ENCODE peak calls at places on chromosomes 2 and 18, in six cellular contexts. One of them, this sample, is unnamed.

GRCh38 chr2:23519334-23519651 is 134.3 kb downstream of the KLHL29 start:
- DNase-seq in body of pancreas: no peak
- DNase-seq in left ventricle myocardium inferior: no peak
- DNase-seq in cardiac muscle cell: no peak
- DNase-seq in hepatocyte: no peak
- DNase-seq in IMR-90: no peak
- DNase-seq in this sample: no peak

GRCh38 chr2:157258520-157259326 is 1.2 kb downstream of the GALNT5 start:
- DNase-seq in body of pancreas: no peak
- DNase-seq in left ventricle myocardium inferior: no peak
- DNase-seq in cardiac muscle cell: no peak
- DNase-seq in hepatocyte: peak; percentile 32
- DNase-seq in IMR-90: no peak
- DNase-seq in this sample: no peak

GRCh38 chr2:179268277-179268935 is 3.8 kb upstream of the SESTD1 start:
- DNase-seq in body of pancreas: no peak
- DNase-seq in left ventricle myocardium inferior: no peak
- DNase-seq in cardiac muscle cell: no peak
- DNase-seq in hepatocyte: no peak
- DNase-seq in IMR-90: peak; percentile 49
- DNase-seq in this sample: no peak

GRCh38 chr2:116057538-116057937 is 1615.1 kb downstream of the DPP10 start:
- DNase-seq in body of pancreas: no peak
- DNase-seq in left ventricle myocardium inferior: no peak
- DNase-seq in cardiac muscle cell: no peak
- DNase-seq in hepatocyte: no peak
- DNase-seq in IMR-90: no peak
- DNase-seq in this sample: no peak

GRCh38 chr2:143900006-143900405 is 619.9 kb downstream of the ZEB2 start:
- DNase-seq in body of pancreas: no peak
- DNase-seq in left ventricle myocardium inferior: no peak
- DNase-seq in cardiac muscle cell: no peak
- DNase-seq in hepatocyte: no peak
- DNase-seq in IMR-90: no peak
- DNase-seq in this sample: no peak

GRCh38 chr18:5457467-5457957 is 86.3 kb downstream of the EPB41L3 start:
- DNase-seq in body of pancreas: no peak
- DNase-seq in left ventricle myocardium inferior: no peak
- DNase-seq in cardiac muscle cell: no peak
- DNase-seq in hepatocyte: no peak
- DNase-seq in IMR-90: no peak
- DNase-seq in this sample: no peak

GRCh38 chr2:218032336-218033171 is 29.8 kb upstream of the TNS1 start:
- DNase-seq in body of pancreas: no peak
- DNase-seq in left ventricle myocardium inferior: no peak
- DNase-seq in cardiac muscle cell: no peak
- DNase-seq in hepatocyte: no peak
- DNase-seq in IMR-90: no peak
- DNase-seq in this sample: no peak

GRCh38 chr2:43459455-43459854 is 136.4 kb downstream of the THADA start:
- DNase-seq in body of pancreas: no peak
- DNase-seq in left ventricle myocardium inferior: no peak
- DNase-seq in cardiac muscle cell: no peak
- DNase-seq in hepatocyte: no peak
- DNase-seq in IMR-90: peak; percentile 74
- DNase-seq in this sample: no peak

GRCh38 chr2:31401580-31401979 is 13.0 kb downstream of the XDH start:
- DNase-seq in body of pancreas: no peak
- DNase-seq in left ventricle myocardium inferior: no peak
- DNase-seq in cardiac muscle cell: no peak
- DNase-seq in hepatocyte: no peak
- DNase-seq in IMR-90: peak; percentile 96
- DNase-seq in this sample: no peak

GRCh38 chr18:49813071-49813320 is 337 bp downstream of the ACAA2 start:
- DNase-seq in body of pancreas: peak; percentile 44
- DNase-seq in left ventricle myocardium inferior: peak; percentile 33
- DNase-seq in cardiac muscle cell: peak; percentile 56
- DNase-seq in hepatocyte: peak; percentile 60
- DNase-seq in IMR-90: peak; percentile 28
- DNase-seq in this sample: no peak

GRCh38 chr2:176653856-176654443 is 384.7 kb downstream of the MTX2 start:
- DNase-seq in body of pancreas: peak; percentile 38
- DNase-seq in left ventricle myocardium inferior: peak; percentile 25
- DNase-seq in cardiac muscle cell: peak; percentile 80
- DNase-seq in hepatocyte: peak; percentile 85
- DNase-seq in IMR-90: peak; percentile 55
- DNase-seq in this sample: no peak

GRCh38 chr2:127392133-127392827 is 4.5 kb upstream of the MAP3K2 start:
- DNase-seq in body of pancreas: no peak
- DNase-seq in left ventricle myocardium inferior: no peak
- DNase-seq in cardiac muscle cell: no peak
- DNase-seq in hepatocyte: no peak
- DNase-seq in IMR-90: peak; percentile 37
- DNase-seq in this sample: no peak

GRCh38 chr18:10928971-10929373 is 220.4 kb downstream of the PIEZO2 start:
- DNase-seq in body of pancreas: no peak
- DNase-seq in left ventricle myocardium inferior: no peak
- DNase-seq in cardiac muscle cell: no peak
- DNase-seq in hepatocyte: no peak
- DNase-seq in IMR-90: peak; percentile 97
- DNase-seq in this sample: no peak

GRCh38 chr2:239316562-239317465 is 84.0 kb downstream of the HDAC4 start:
- DNase-seq in body of pancreas: peak; percentile 54
- DNase-seq in left ventricle myocardium inferior: peak; percentile 80
- DNase-seq in cardiac muscle cell: no peak
- DNase-seq in hepatocyte: peak; percentile 35
- DNase-seq in IMR-90: peak; percentile 41
- DNase-seq in this sample: peak; percentile 47

GRCh38 chr2:63058149-63058741 is 7.6 kb downstream of the OTX1 start:
- DNase-seq in body of pancreas: no peak
- DNase-seq in left ventricle myocardium inferior: no peak
- DNase-seq in cardiac muscle cell: no peak
- DNase-seq in hepatocyte: no peak
- DNase-seq in IMR-90: peak; percentile 12
- DNase-seq in this sample: no peak

GRCh38 chr2:102008490-102008889 is 16.7 kb downstream of the IL1R2 start:
- DNase-seq in body of pancreas: no peak
- DNase-seq in left ventricle myocardium inferior: no peak
- DNase-seq in cardiac muscle cell: no peak
- DNase-seq in hepatocyte: no peak
- DNase-seq in IMR-90: no peak
- DNase-seq in this sample: no peak

GRCh38 chr2:73233932-73234832 is at the start of gene CCT7:
- DNase-seq in body of pancreas: peak; percentile 86
- DNase-seq in left ventricle myocardium inferior: peak; percentile 85
- DNase-seq in cardiac muscle cell: peak; percentile 93
- DNase-seq in hepatocyte: peak; percentile 94
- DNase-seq in IMR-90: peak; percentile 89
- DNase-seq in this sample: peak; percentile 76

GRCh38 chr2:73238149-73238548 is 4.0 kb downstream of the CCT7 start:
- DNase-seq in body of pancreas: no peak
- DNase-seq in left ventricle myocardium inferior: no peak
- DNase-seq in cardiac muscle cell: peak; percentile 52
- DNase-seq in hepatocyte: no peak
- DNase-seq in IMR-90: no peak
- DNase-seq in this sample: no peak

GRCh38 chr2:73233154-73233931 is at the start of gene PRADC1:
- DNase-seq in body of pancreas: peak; percentile 99
- DNase-seq in left ventricle myocardium inferior: peak; percentile 98
- DNase-seq in cardiac muscle cell: peak; percentile 100
- DNase-seq in hepatocyte: peak; percentile 99
- DNase-seq in IMR-90: peak; percentile 100
- DNase-seq in this sample: peak; percentile 99

GRCh38 chr2:73237168-73237567 is 3.1 kb downstream of the CCT7 start:
- DNase-seq in body of pancreas: no peak
- DNase-seq in left ventricle myocardium inferior: no peak
- DNase-seq in cardiac muscle cell: no peak
- DNase-seq in hepatocyte: no peak
- DNase-seq in IMR-90: no peak
- DNase-seq in this sample: no peak

GRCh38 chr2:73235315-73236028 is 1.4 kb downstream of the CCT7 start:
- DNase-seq in body of pancreas: no peak
- DNase-seq in left ventricle myocardium inferior: no peak
- DNase-seq in cardiac muscle cell: no peak
- DNase-seq in hepatocyte: no peak
- DNase-seq in IMR-90: no peak
- DNase-seq in this sample: no peak
- H3K27ac ChIP-seq in body of pancreas: no peak overlapping the region
- H3K27ac ChIP-seq in left ventricle myocardium inferior: peak overlapping the region; percentile 97
- H3K27ac ChIP-seq in cardiac muscle cell: no peak overlapping the region
- H3K27ac ChIP-seq in hepatocyte: no peak overlapping the region
- H3K27ac ChIP-seq in IMR-90: peak overlapping the region; percentile 83
- H3K27ac ChIP-seq in this sample: no peak overlapping the region

DNA sequence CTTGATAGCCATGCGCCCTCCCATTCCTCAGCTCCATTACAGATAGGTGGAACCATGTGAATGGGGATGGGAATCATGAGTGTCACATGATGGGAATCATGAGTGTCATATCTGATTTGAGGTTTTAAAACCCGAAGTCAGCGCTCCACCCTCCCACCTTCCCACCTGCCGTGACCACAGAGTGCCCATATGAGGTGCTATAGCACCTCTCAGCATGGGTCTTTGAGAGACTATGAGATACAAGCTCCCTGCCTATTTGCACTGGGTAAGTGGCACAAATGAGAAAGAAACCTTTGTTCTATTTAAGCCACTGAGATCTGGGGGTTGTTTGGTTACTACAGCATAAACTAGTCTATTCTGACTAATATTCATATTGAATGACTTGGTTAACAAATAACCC is 78.5 kb upstream of the PTPRM start:
- DNase-seq in body of pancreas: no peak
- DNase-seq in left ventricle myocardium inferior: no peak
- DNase-seq in cardiac muscle cell: no peak
- DNase-seq in hepatocyte: peak; percentile 38
- DNase-seq in IMR-90: no peak
- DNase-seq in this sample: no peak
- H3K27me3 ChIP-seq in body of pancreas: no peaks in the 10 kb centered on the region
- H3K27me3 ChIP-seq in left ventricle myocardium inferior: no peaks in the 10 kb centered on the region
- H3K27me3 ChIP-seq in cardiac muscle cell: no peaks in the 10 kb centered on the region
- H3K27me3 ChIP-seq in hepatocyte: no peaks in the 10 kb centered on the region
- H3K27me3 ChIP-seq in IMR-90: peaks cover 3% of the 10 kb centered on the region
- H3K27me3 ChIP-seq in this sample: no peaks in the 10 kb centered on the region

DNA sequence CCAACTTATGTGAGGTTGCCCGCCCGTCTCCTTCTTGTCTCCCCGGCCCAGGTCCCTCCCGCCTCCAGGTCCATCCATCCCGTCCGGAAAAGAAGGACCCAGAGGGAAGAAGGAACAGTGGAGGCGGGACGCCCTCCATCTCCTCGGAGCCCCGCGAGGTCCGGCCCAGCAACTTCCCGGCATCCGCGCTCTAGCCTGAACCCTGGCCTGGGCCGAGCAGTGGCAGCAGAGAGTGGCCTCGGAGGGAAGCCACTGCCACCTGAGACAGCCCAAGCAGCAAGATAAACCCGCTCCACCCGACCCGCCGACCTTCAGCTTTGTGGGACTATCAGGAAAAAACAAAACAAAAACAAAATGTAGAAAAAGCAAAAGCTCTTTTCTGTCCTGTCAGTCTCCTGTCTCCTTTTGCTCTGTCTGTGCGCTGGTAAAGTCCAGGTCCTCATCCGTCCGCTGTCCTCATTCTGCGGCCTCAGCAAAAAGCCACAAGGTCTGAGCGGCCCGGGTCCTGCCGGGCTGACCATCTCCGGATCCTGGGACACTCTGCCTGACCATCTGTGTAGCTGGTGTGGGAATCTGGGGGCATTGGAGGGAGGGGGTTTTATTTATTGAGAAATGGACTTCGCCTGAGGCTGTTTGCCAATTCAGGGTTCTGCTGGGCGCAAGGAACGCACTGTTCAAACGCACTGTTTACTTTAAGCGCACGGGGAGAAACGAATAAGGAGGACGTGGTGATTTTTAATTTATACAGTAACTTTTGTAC is 3.1 kb downstream of the DLX1 start:
- DNase-seq in body of pancreas: no peak
- DNase-seq in left ventricle myocardium inferior: no peak
- DNase-seq in cardiac muscle cell: no peak
- DNase-seq in hepatocyte: no peak
- DNase-seq in IMR-90: no peak
- DNase-seq in this sample: no peak
- H3K4me3 ChIP-seq in body of pancreas: no peak overlapping the region
- H3K4me3 ChIP-seq in left ventricle myocardium inferior: no peak overlapping the region
- H3K4me3 ChIP-seq in cardiac muscle cell: no peak overlapping the region
- H3K4me3 ChIP-seq in hepatocyte: no peak overlapping the region
- H3K4me3 ChIP-seq in IMR-90: no peak overlapping the region
- H3K4me3 ChIP-seq in this sample: no peak overlapping the region

GRCh38 chr2:74438248-74438647 is 3.5 kb downstream of the RTKN start:
- DNase-seq in body of pancreas: no peak
- DNase-seq in left ventricle myocardium inferior: no peak
- DNase-seq in cardiac muscle cell: no peak
- DNase-seq in hepatocyte: no peak
- DNase-seq in IMR-90: no peak
- DNase-seq in this sample: no peak
- H3K27ac ChIP-seq in body of pancreas: no peak overlapping the region
- H3K27ac ChIP-seq in left ventricle myocardium inferior: peak overlapping the region; percentile 92
- H3K27ac ChIP-seq in cardiac muscle cell: no peak overlapping the region
- H3K27ac ChIP-seq in hepatocyte: no peak overlapping the region
- H3K27ac ChIP-seq in IMR-90: no peak overlapping the region
- H3K27ac ChIP-seq in this sample: no peak overlapping the region

GRCh38 chr2:220276736-220277444 is 649.5 kb downstream of the SLC4A3 start:
- DNase-seq in body of pancreas: no peak
- DNase-seq in left ventricle myocardium inferior: no peak
- DNase-seq in cardiac muscle cell: no peak
- DNase-seq in hepatocyte: no peak
- DNase-seq in IMR-90: peak; percentile 49
- DNase-seq in this sample: no peak
- H3K27me3 ChIP-seq in body of pancreas: no peaks in the 10 kb centered on the region
- H3K27me3 ChIP-seq in left ventricle myocardium inferior: no peaks in the 10 kb centered on the region
- H3K27me3 ChIP-seq in cardiac muscle cell: no peaks in the 10 kb centered on the region
- H3K27me3 ChIP-seq in hepatocyte: no peaks in the 10 kb centered on the region
- H3K27me3 ChIP-seq in IMR-90: no peaks in the 10 kb centered on the region
- H3K27me3 ChIP-seq in this sample: no peaks in the 10 kb centered on the region

GRCh38 chr2:33292981-33293586 is 183.4 kb upstream of the RASGRP3 start:
- DNase-seq in body of pancreas: no peak
- DNase-seq in left ventricle myocardium inferior: no peak
- DNase-seq in cardiac muscle cell: no peak
- DNase-seq in hepatocyte: no peak
- DNase-seq in IMR-90: no peak
- DNase-seq in this sample: no peak

GRCh38 chr2:33291278-33292013 is 185.0 kb upstream of the RASGRP3 start:
- DNase-seq in body of pancreas: no peak
- DNase-seq in left ventricle myocardium inferior: no peak
- DNase-seq in cardiac muscle cell: no peak
- DNase-seq in hepatocyte: peak; percentile 24
- DNase-seq in IMR-90: peak; percentile 86
- DNase-seq in this sample: no peak

GRCh38 chr2:33287611-33288010 is 188.8 kb upstream of the RASGRP3 start:
- DNase-seq in body of pancreas: no peak
- DNase-seq in left ventricle myocardium inferior: no peak
- DNase-seq in cardiac muscle cell: no peak
- DNase-seq in hepatocyte: no peak
- DNase-seq in IMR-90: no peak
- DNase-seq in this sample: no peak

GRCh38 chr2:33289961-33290360 is 186.5 kb upstream of the RASGRP3 start:
- DNase-seq in body of pancreas: no peak
- DNase-seq in left ventricle myocardium inferior: no peak
- DNase-seq in cardiac muscle cell: no peak
- DNase-seq in hepatocyte: no peak
- DNase-seq in IMR-90: no peak
- DNase-seq in this sample: no peak

GRCh38 chr2:33292063-33292462 is 184.4 kb upstream of the RASGRP3 start:
- DNase-seq in body of pancreas: no peak
- DNase-seq in left ventricle myocardium inferior: no peak
- DNase-seq in cardiac muscle cell: no peak
- DNase-seq in hepatocyte: no peak
- DNase-seq in IMR-90: no peak
- DNase-seq in this sample: no peak
- H3K4me3 ChIP-seq in body of pancreas: no peak overlapping the region
- H3K4me3 ChIP-seq in left ventricle myocardium inferior: peak overlapping the region; percentile 28
- H3K4me3 ChIP-seq in cardiac muscle cell: no peak overlapping the region
- H3K4me3 ChIP-seq in hepatocyte: no peak overlapping the region
- H3K4me3 ChIP-seq in IMR-90: no peak overlapping the region
- H3K4me3 ChIP-seq in this sample: peak overlapping the region; percentile 48

GRCh38 chr2:86491088-86491487 is 49.9 kb downstream of the KDM3A start:
- DNase-seq in body of pancreas: no peak
- DNase-seq in left ventricle myocardium inferior: no peak
- DNase-seq in cardiac muscle cell: peak; percentile 12
- DNase-seq in hepatocyte: no peak
- DNase-seq in IMR-90: no peak
- DNase-seq in this sample: no peak
- H3K27ac ChIP-seq in body of pancreas: no peak overlapping the region
- H3K27ac ChIP-seq in left ventricle myocardium inferior: peak overlapping the region; percentile 64
- H3K27ac ChIP-seq in cardiac muscle cell: peak overlapping the region; percentile 85
- H3K27ac ChIP-seq in hepatocyte: peak overlapping the region; percentile 33
- H3K27ac ChIP-seq in IMR-90: no peak overlapping the region
- H3K27ac ChIP-seq in this sample: peak overlapping the region; percentile 19